ENCODE peak calls at places on chromosomes 5 and 9, in nine cellular contexts. H, P, U, B, W, L, X, T and A are unnamed samples.

GRCh38 chr9:114861922-114862605 is 56.2 kb upstream of the TNFSF15 start:
- DNase-seq in H (peak), P (no peak), U (no peak), B (no peak), W (no peak), L (no peak), X (no peak), T (no peak), A (no peak)

GRCh38 chr5:53397845-53398244 is 82.6 kb upstream of the FST start:
- DNase-seq in H (peak), P (peak), U (no peak), B (no peak), W (no peak), L (no peak), X (no peak), T (no peak), A (peak)

GRCh38 chr5:157893611-157894010 is 34.7 kb upstream of the CLINT1 start:
- DNase-seq in H (no peak), P (no peak), U (no peak), B (no peak), W (no peak), L (no peak), X (no peak), T (no peak), A (no peak)

GRCh38 chr5:19891658-19892057 is 96.3 kb downstream of the CDH18 start:
- DNase-seq in H (no peak), P (no peak), U (no peak), B (no peak), W (no peak), L (no peak), X (no peak), T (no peak), A (no peak)

GRCh38 chr5:177405312-177405711 is 4.1 kb downstream of the F12 start:
- DNase-seq in H (no peak), P (no peak), U (no peak), B (no peak), W (no peak), L (no peak), X (no peak), T (no peak), A (no peak)

GRCh38 chr9:136857606-136858412 is 5.7 kb downstream of the MAMDC4 start:
- DNase-seq in H (no peak), P (peak), U (no peak), B (no peak), W (peak), L (no peak), X (no peak), T (no peak), A (no peak)

GRCh38 chr5:139294372-139295165 is 1.0 kb downstream of the MATR3 start:
- DNase-seq in H (peak), P (peak), U (peak), B (peak), W (peak), L (peak), X (peak), T (no peak), A (peak)

GRCh38 chr5:67431191-67431590 is 234.6 kb upstream of the CD180 start:
- DNase-seq in H (no peak), P (no peak), U (no peak), B (no peak), W (no peak), L (no peak), X (no peak), T (no peak), A (no peak)

GRCh38 chr9:68599826-68600225 is 59.1 kb upstream of the TMEM252 start:
- DNase-seq in H (no peak), P (no peak), U (no peak), B (no peak), W (no peak), L (no peak), X (no peak), T (no peak), A (no peak)

GRCh38 chr5:75729321-75729720 is 12.1 kb upstream of the POC5 start:
- DNase-seq in H (peak), P (no peak), U (no peak), B (no peak), W (no peak), L (no peak), X (no peak), T (no peak), A (no peak)

GRCh38 chr9:124502711-124503702 is 4.2 kb downstream of the NR5A1 start:
- DNase-seq in H (no peak), P (no peak), U (no peak), B (no peak), W (no peak), L (peak), X (no peak), T (no peak), A (no peak)

GRCh38 chr9:68482548-68482947 is 58.1 kb downstream of the TMEM252 start:
- DNase-seq in H (no peak), P (no peak), U (no peak), B (no peak), W (no peak), L (no peak), X (no peak), T (no peak), A (no peak)

GRCh38 chr5:26727916-26728315 is 310.5 kb downstream of the CDH9 start:
- DNase-seq in H (no peak), P (no peak), U (no peak), B (no peak), W (no peak), L (no peak), X (no peak), T (no peak), A (no peak)

GRCh38 chr5:65846102-65846501 is 80.3 kb upstream of the ERBIN start:
- DNase-seq in H (no peak), P (no peak), U (no peak), B (peak), W (no peak), L (no peak), X (no peak), T (no peak), A (no peak)

GRCh38 chr9:94780516-94780950 is 54.0 kb downstream of the AOPEP start:
- DNase-seq in H (peak), P (no peak), U (no peak), B (no peak), W (no peak), L (peak), X (no peak), T (no peak), A (no peak)

GRCh38 chr9:2576631-2577030 is 45.0 kb upstream of the VLDLR start:
- DNase-seq in H (peak), P (no peak), U (no peak), B (no peak), W (no peak), L (no peak), X (no peak), T (no peak), A (no peak)

GRCh38 chr9:128383791-128384190 is 12.6 kb downstream of the URM1 start:
- DNase-seq in H (no peak), P (no peak), U (no peak), B (no peak), W (no peak), L (no peak), X (no peak), T (no peak), A (no peak)

GRCh38 chr5:103862398-103862797 is 299.8 kb upstream of the NUDT12 start:
- DNase-seq in H (no peak), P (no peak), U (no peak), B (no peak), W (no peak), L (no peak), X (no peak), T (no peak), A (no peak)

GRCh38 chr5:175317872-175318271 is 126.1 kb downstream of the DRD1 start:
- DNase-seq in H (no peak), P (no peak), U (no peak), B (no peak), W (no peak), L (no peak), X (no peak), T (no peak), A (no peak)

GRCh38 chr5:113608113-113608551 is 94.6 kb downstream of the YTHDC2 start:
- DNase-seq in H (no peak), P (no peak), U (no peak), B (no peak), W (no peak), L (no peak), X (peak), T (no peak), A (no peak)

GRCh38 chr9:33374190-33374589 is 28.2 kb downstream of the AQP7 start:
- DNase-seq in H (no peak), P (no peak), U (no peak), B (no peak), W (no peak), L (no peak), X (no peak), T (no peak), A (no peak)

GRCh38 chr5:83219495-83219894 is 142.1 kb downstream of the XRCC4 start:
- DNase-seq in H (no peak), P (no peak), U (no peak), B (no peak), W (no peak), L (no peak), X (no peak), T (no peak), A (no peak)

GRCh38 chr9:91753711-91754110 is 196.3 kb downstream of the ROR2 start:
- DNase-seq in H (no peak), P (no peak), U (no peak), B (no peak), W (no peak), L (no peak), X (no peak), T (no peak), A (no peak)
- TF ChIP-seq MAX in H (no peak), P (no peak), U (no peak), B (no peak), W (no peak), L (no peak), X (no peak), T (no peak), A (no peak)

GRCh38 chr9:71764438-71764837 is 3.9 kb downstream of the CEMIP2 start:
- DNase-seq in H (no peak), P (no peak), U (no peak), B (no peak), W (no peak), L (no peak), X (no peak), T (no peak), A (no peak)
- TF ChIP-seq MAX in H (no peak), P (no peak), U (no peak), B (no peak), W (no peak), L (no peak), X (no peak), T (no peak), A (no peak)

GRCh38 chr9:84997472-84997871 is 327.9 kb downstream of the NTRK2 start:
- DNase-seq in H (no peak), P (no peak), U (no peak), B (no peak), W (no peak), L (no peak), X (peak), T (no peak), A (no peak)

GRCh38 chr9:85004818-85005413 is 335.4 kb downstream of the NTRK2 start:
- DNase-seq in H (no peak), P (no peak), U (no peak), B (no peak), W (no peak), L (no peak), X (peak), T (peak), A (no peak)

GRCh38 chr9:84998639-84999038 is 329.1 kb downstream of the NTRK2 start:
- DNase-seq in H (no peak), P (no peak), U (no peak), B (no peak), W (no peak), L (no peak), X (no peak), T (no peak), A (no peak)

GRCh38 chr9:84996716-84997115 is 327.2 kb downstream of the NTRK2 start:
- DNase-seq in H (no peak), P (no peak), U (no peak), B (no peak), W (no peak), L (no peak), X (no peak), T (no peak), A (no peak)

GRCh38 chr9:85001925-85002324 is 332.4 kb downstream of the NTRK2 start:
- DNase-seq in H (no peak), P (no peak), U (no peak), B (no peak), W (no peak), L (no peak), X (no peak), T (no peak), A (no peak)
- TF ChIP-seq MAX in H (no peak), P (no peak), U (no peak), B (no peak), W (no peak), L (no peak), X (no peak), T (no peak), A (no peak)

GRCh38 chr5:105131045-105131444 is 1568.5 kb upstream of the NUDT12 start:
- DNase-seq in H (no peak), P (no peak), U (no peak), B (no peak), W (no peak), L (no peak), X (no peak), T (no peak), A (no peak)
- TF ChIP-seq MAX in H (no peak), P (no peak), U (no peak), B (no peak), W (no peak), L (no peak), X (no peak), T (no peak), A (no peak)

GRCh38 chr9:133162802-133163558 is 734 bp downstream of the GBGT1 start:
- DNase-seq in H (no peak), P (no peak), U (no peak), B (no peak), W (peak), L (no peak), X (no peak), T (no peak), A (no peak)
- TF ChIP-seq MAX in H (no peak), P (no peak), U (peak), B (no peak), W (no peak), L (no peak), X (no peak), T (no peak), A (no peak)

GRCh38 chr9:133236291-133237071 is 27.4 kb upstream of the OBP2B start:
- DNase-seq in H (no peak), P (no peak), U (no peak), B (no peak), W (no peak), L (peak), X (no peak), T (no peak), A (no peak)
- TF ChIP-seq MAX in H (no peak), P (no peak), U (no peak), B (no peak), W (no peak), L (no peak), X (no peak), T (no peak), A (no peak)

DNA sequence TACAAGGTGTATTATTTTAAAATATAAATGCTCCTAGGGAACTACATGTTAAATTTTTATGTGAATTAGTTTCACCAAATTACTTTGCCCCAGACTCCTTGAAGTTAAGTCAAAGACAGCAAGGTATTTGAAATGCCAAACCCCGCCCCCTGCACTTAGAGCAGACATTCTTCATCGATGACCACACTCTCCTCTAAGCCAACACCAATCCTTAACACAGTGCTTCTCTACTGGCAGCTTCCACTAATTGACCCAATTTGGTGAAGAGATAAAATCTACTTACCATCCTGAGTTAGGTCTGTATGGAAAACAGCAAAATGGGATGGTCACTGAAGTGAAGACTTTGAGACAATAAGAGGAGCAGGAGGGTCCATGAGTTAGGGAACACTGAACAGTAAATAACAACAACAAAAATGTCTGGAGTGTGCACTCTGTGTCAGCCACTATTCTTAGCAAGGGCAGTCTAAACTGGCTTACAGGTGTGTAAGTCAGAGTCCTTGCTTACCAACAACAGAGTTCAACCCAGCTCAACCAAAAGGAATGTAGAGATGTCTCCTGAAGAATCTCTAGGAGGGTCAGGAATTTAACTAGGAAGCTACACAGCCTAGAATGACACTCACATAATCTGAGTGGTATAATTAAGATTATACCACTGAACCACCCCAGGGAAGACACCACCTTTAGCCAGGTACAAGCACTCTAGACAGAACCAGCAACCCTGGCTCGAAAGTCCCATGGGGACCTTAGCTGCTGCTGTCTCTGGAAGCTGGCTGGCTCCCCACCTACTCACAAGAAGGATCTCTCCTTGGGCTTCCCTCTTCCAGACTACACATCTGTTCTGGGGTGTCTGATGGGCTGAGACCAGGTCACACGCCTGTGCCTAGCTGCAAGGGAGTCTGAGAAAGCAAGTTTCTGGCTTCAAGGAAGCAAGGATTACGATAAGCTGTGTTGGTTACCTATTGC is 8.8 kb upstream of the UBE2QL1 start:
- DNase-seq in H (no peak), P (no peak), U (no peak), B (no peak), W (no peak), L (no peak), X (no peak), T (no peak), A (no peak)
- TF ChIP-seq MAX in H (no peak), P (no peak), U (no peak), B (no peak), W (no peak), L (no peak), X (no peak), T (no peak), A (no peak)

GRCh38 chr9:97390791-97391406 is 21.0 kb upstream of the TDRD7 start:
- DNase-seq in H (no peak), P (no peak), U (no peak), B (no peak), W (no peak), L (no peak), X (no peak), T (no peak), A (no peak)
- TF ChIP-seq MAX in H (no peak), P (no peak), U (no peak), B (no peak), W (no peak), L (no peak), X (no peak), T (no peak), A (no peak)